ENCODE peak calls at places on chromosome 9, in six cellular contexts. One of them, this sample, is unnamed.

GRCh38 chr9:113882181-113882580 is 6.1 kb downstream of the ZNF618 start:
- DNase-seq in RKO: no peak
- DNase-seq in activated CD8-positive, alpha-beta T cell treated with anti-CD3 and anti-CD28 coated beads, Interleukin-2, amount 10 ng/mL, durations not matched to agents 7 days and 5 days: no peak
- DNase-seq in smooth muscle cell of the brain vasculature: no peak
- DNase-seq in left cardiac atrium: no peak
- DNase-seq in H1: no peak
- DNase-seq in this sample: no peak

GRCh38 chr9:70525553-70525952 is 111.1 kb upstream of the KLF9 start:
- DNase-seq in activated CD8-positive, alpha-beta T cell treated with anti-CD3 and anti-CD28 coated beads, Interleukin-2, amount 10 ng/mL, durations not matched to agents 7 days and 5 days: no peak
- DNase-seq in left cardiac atrium: no peak
- DNase-seq in smooth muscle cell of the brain vasculature: no peak
- DNase-seq in RKO: peak
- DNase-seq in H1: no peak
- DNase-seq in this sample: no peak

GRCh38 chr9:86246752-86247161 is 12.7 kb downstream of the C9orf153 start:
- DNase-seq in RKO: no peak
- DNase-seq in activated CD8-positive, alpha-beta T cell treated with anti-CD3 and anti-CD28 coated beads, Interleukin-2, amount 10 ng/mL, durations not matched to agents 7 days and 5 days: no peak
- DNase-seq in H1: no peak
- DNase-seq in smooth muscle cell of the brain vasculature: peak
- DNase-seq in left cardiac atrium: peak
- DNase-seq in this sample: no peak

GRCh38 chr9:83027153-83027867 is 35.6 kb downstream of the RASEF start:
- DNase-seq in RKO: peak
- DNase-seq in smooth muscle cell of the brain vasculature: no peak
- DNase-seq in activated CD8-positive, alpha-beta T cell treated with anti-CD3 and anti-CD28 coated beads, Interleukin-2, amount 10 ng/mL, durations not matched to agents 7 days and 5 days: no peak
- DNase-seq in H1: no peak
- DNase-seq in left cardiac atrium: no peak
- DNase-seq in this sample: no peak

GRCh38 chr9:6567140-6567591 is 78.4 kb downstream of the GLDC start:
- DNase-seq in left cardiac atrium: peak
- DNase-seq in activated CD8-positive, alpha-beta T cell treated with anti-CD3 and anti-CD28 coated beads, Interleukin-2, amount 10 ng/mL, durations not matched to agents 7 days and 5 days: no peak
- DNase-seq in H1: no peak
- DNase-seq in smooth muscle cell of the brain vasculature: no peak
- DNase-seq in RKO: peak
- DNase-seq in this sample: no peak

GRCh38 chr9:137198051-137198747 is 2.3 kb downstream of the TPRN start:
- DNase-seq in activated CD8-positive, alpha-beta T cell treated with anti-CD3 and anti-CD28 coated beads, Interleukin-2, amount 10 ng/mL, durations not matched to agents 7 days and 5 days: no peak
- DNase-seq in smooth muscle cell of the brain vasculature: no peak
- DNase-seq in left cardiac atrium: no peak
- DNase-seq in RKO: no peak
- DNase-seq in H1: no peak
- DNase-seq in this sample: no peak

GRCh38 chr9:33443504-33444154 is 3.8 kb downstream of the AQP3 start:
- DNase-seq in left cardiac atrium: no peak
- DNase-seq in H1: no peak
- DNase-seq in RKO: no peak
- DNase-seq in smooth muscle cell of the brain vasculature: no peak
- DNase-seq in activated CD8-positive, alpha-beta T cell treated with anti-CD3 and anti-CD28 coated beads, Interleukin-2, amount 10 ng/mL, durations not matched to agents 7 days and 5 days: no peak
- DNase-seq in this sample: no peak

GRCh38 chr9:19161257-19162025 is 34.1 kb upstream of the PLIN2 start:
- DNase-seq in H1: no peak
- DNase-seq in activated CD8-positive, alpha-beta T cell treated with anti-CD3 and anti-CD28 coated beads, Interleukin-2, amount 10 ng/mL, durations not matched to agents 7 days and 5 days: peak
- DNase-seq in smooth muscle cell of the brain vasculature: no peak
- DNase-seq in left cardiac atrium: no peak
- DNase-seq in RKO: peak
- DNase-seq in this sample: peak

GRCh38 chr9:86648828-86649170 is 294.6 kb upstream of the TUT7 start:
- DNase-seq in left cardiac atrium: no peak
- DNase-seq in activated CD8-positive, alpha-beta T cell treated with anti-CD3 and anti-CD28 coated beads, Interleukin-2, amount 10 ng/mL, durations not matched to agents 7 days and 5 days: no peak
- DNase-seq in RKO: no peak
- DNase-seq in H1: no peak
- DNase-seq in smooth muscle cell of the brain vasculature: no peak
- DNase-seq in this sample: no peak

GRCh38 chr9:114037961-114038723 is 40.0 kb downstream of the AMBP start:
- DNase-seq in left cardiac atrium: no peak
- DNase-seq in smooth muscle cell of the brain vasculature: no peak
- DNase-seq in RKO: no peak
- DNase-seq in H1: peak
- DNase-seq in activated CD8-positive, alpha-beta T cell treated with anti-CD3 and anti-CD28 coated beads, Interleukin-2, amount 10 ng/mL, durations not matched to agents 7 days and 5 days: peak
- DNase-seq in this sample: no peak

GRCh38 chr9:137390553-137391410 is 32.2 kb downstream of the EXD3 start:
- DNase-seq in H1: no peak
- DNase-seq in RKO: no peak
- DNase-seq in smooth muscle cell of the brain vasculature: no peak
- DNase-seq in left cardiac atrium: no peak
- DNase-seq in activated CD8-positive, alpha-beta T cell treated with anti-CD3 and anti-CD28 coated beads, Interleukin-2, amount 10 ng/mL, durations not matched to agents 7 days and 5 days: no peak
- DNase-seq in this sample: peak

GRCh38 chr9:14080940-14081621 is 232.9 kb downstream of the NFIB start:
- DNase-seq in activated CD8-positive, alpha-beta T cell treated with anti-CD3 and anti-CD28 coated beads, Interleukin-2, amount 10 ng/mL, durations not matched to agents 7 days and 5 days: no peak
- DNase-seq in smooth muscle cell of the brain vasculature: no peak
- DNase-seq in H1: no peak
- DNase-seq in left cardiac atrium: no peak
- DNase-seq in RKO: no peak
- DNase-seq in this sample: no peak

GRCh38 chr9:3906437-3907213 is 380.8 kb upstream of the RFX3 start:
- DNase-seq in smooth muscle cell of the brain vasculature: peak
- DNase-seq in left cardiac atrium: peak
- DNase-seq in RKO: peak
- DNase-seq in H1: no peak
- DNase-seq in activated CD8-positive, alpha-beta T cell treated with anti-CD3 and anti-CD28 coated beads, Interleukin-2, amount 10 ng/mL, durations not matched to agents 7 days and 5 days: no peak
- DNase-seq in this sample: no peak

GRCh38 chr9:136700309-136700708 is 12.1 kb upstream of the DIPK1B start:
- DNase-seq in RKO: peak
- DNase-seq in left cardiac atrium: no peak
- DNase-seq in H1: no peak
- DNase-seq in activated CD8-positive, alpha-beta T cell treated with anti-CD3 and anti-CD28 coated beads, Interleukin-2, amount 10 ng/mL, durations not matched to agents 7 days and 5 days: no peak
- DNase-seq in smooth muscle cell of the brain vasculature: no peak
- DNase-seq in this sample: no peak

GRCh38 chr9:4389755-4390154 is 89.9 kb upstream of the GLIS3 start:
- DNase-seq in smooth muscle cell of the brain vasculature: no peak
- DNase-seq in RKO: no peak
- DNase-seq in H1: no peak
- DNase-seq in activated CD8-positive, alpha-beta T cell treated with anti-CD3 and anti-CD28 coated beads, Interleukin-2, amount 10 ng/mL, durations not matched to agents 7 days and 5 days: no peak
- DNase-seq in left cardiac atrium: no peak
- DNase-seq in this sample: no peak

GRCh38 chr9:86034863-86035734 is 64.3 kb downstream of the GOLM1 start:
- DNase-seq in activated CD8-positive, alpha-beta T cell treated with anti-CD3 and anti-CD28 coated beads, Interleukin-2, amount 10 ng/mL, durations not matched to agents 7 days and 5 days: no peak
- DNase-seq in smooth muscle cell of the brain vasculature: peak
- DNase-seq in left cardiac atrium: no peak
- DNase-seq in H1: peak
- DNase-seq in RKO: peak
- DNase-seq in this sample: no peak

GRCh38 chr9:4126184-4126865 is 173.5 kb downstream of the GLIS3 start:
- DNase-seq in activated CD8-positive, alpha-beta T cell treated with anti-CD3 and anti-CD28 coated beads, Interleukin-2, amount 10 ng/mL, durations not matched to agents 7 days and 5 days: no peak
- DNase-seq in left cardiac atrium: no peak
- DNase-seq in H1: no peak
- DNase-seq in RKO: peak
- DNase-seq in smooth muscle cell of the brain vasculature: no peak
- DNase-seq in this sample: no peak

GRCh38 chr9:138100711-138101349 is 223.2 kb downstream of the CACNA1B start:
- DNase-seq in H1: peak
- DNase-seq in RKO: no peak
- DNase-seq in left cardiac atrium: no peak
- DNase-seq in activated CD8-positive, alpha-beta T cell treated with anti-CD3 and anti-CD28 coated beads, Interleukin-2, amount 10 ng/mL, durations not matched to agents 7 days and 5 days: no peak
- DNase-seq in smooth muscle cell of the brain vasculature: no peak
- DNase-seq in this sample: no peak

GRCh38 chr9:128575469-128575868 is 23.1 kb downstream of the SPTAN1 start:
- DNase-seq in activated CD8-positive, alpha-beta T cell treated with anti-CD3 and anti-CD28 coated beads, Interleukin-2, amount 10 ng/mL, durations not matched to agents 7 days and 5 days: no peak
- DNase-seq in RKO: no peak
- DNase-seq in smooth muscle cell of the brain vasculature: no peak
- DNase-seq in H1: no peak
- DNase-seq in left cardiac atrium: peak
- DNase-seq in this sample: no peak

GRCh38 chr9:115939065-115939765 is 214.4 kb upstream of the PAPPA start:
- DNase-seq in RKO: no peak
- DNase-seq in smooth muscle cell of the brain vasculature: no peak
- DNase-seq in H1: no peak
- DNase-seq in activated CD8-positive, alpha-beta T cell treated with anti-CD3 and anti-CD28 coated beads, Interleukin-2, amount 10 ng/mL, durations not matched to agents 7 days and 5 days: no peak
- DNase-seq in left cardiac atrium: no peak
- DNase-seq in this sample: no peak

GRCh38 chr9:108270041-108270440 is 585.7 kb downstream of the ACTL7B start:
- DNase-seq in H1: no peak
- DNase-seq in left cardiac atrium: no peak
- DNase-seq in RKO: no peak
- DNase-seq in smooth muscle cell of the brain vasculature: no peak
- DNase-seq in activated CD8-positive, alpha-beta T cell treated with anti-CD3 and anti-CD28 coated beads, Interleukin-2, amount 10 ng/mL, durations not matched to agents 7 days and 5 days: no peak
- DNase-seq in this sample: no peak

GRCh38 chr9:37953775-37954437 is 50.0 kb upstream of the SLC25A51 start:
- DNase-seq in RKO: peak
- DNase-seq in left cardiac atrium: peak
- DNase-seq in H1: no peak
- DNase-seq in activated CD8-positive, alpha-beta T cell treated with anti-CD3 and anti-CD28 coated beads, Interleukin-2, amount 10 ng/mL, durations not matched to agents 7 days and 5 days: no peak
- DNase-seq in smooth muscle cell of the brain vasculature: peak
- DNase-seq in this sample: no peak

GRCh38 chr9:123528521-123528920 is 172.5 kb downstream of the CRB2 start:
- DNase-seq in H1: no peak
- DNase-seq in RKO: no peak
- DNase-seq in activated CD8-positive, alpha-beta T cell treated with anti-CD3 and anti-CD28 coated beads, Interleukin-2, amount 10 ng/mL, durations not matched to agents 7 days and 5 days: no peak
- DNase-seq in left cardiac atrium: no peak
- DNase-seq in smooth muscle cell of the brain vasculature: no peak
- DNase-seq in this sample: no peak

GRCh38 chr9:68877219-68877618 is 136.7 kb downstream of the PRKACG start:
- DNase-seq in activated CD8-positive, alpha-beta T cell treated with anti-CD3 and anti-CD28 coated beads, Interleukin-2, amount 10 ng/mL, durations not matched to agents 7 days and 5 days: no peak
- DNase-seq in RKO: no peak
- DNase-seq in H1: no peak
- DNase-seq in smooth muscle cell of the brain vasculature: no peak
- DNase-seq in left cardiac atrium: no peak
- DNase-seq in this sample: no peak

GRCh38 chr9:81549500-81550206 is 139.7 kb downstream of the TLE1 start:
- DNase-seq in H1: no peak
- DNase-seq in RKO: no peak
- DNase-seq in left cardiac atrium: no peak
- DNase-seq in activated CD8-positive, alpha-beta T cell treated with anti-CD3 and anti-CD28 coated beads, Interleukin-2, amount 10 ng/mL, durations not matched to agents 7 days and 5 days: no peak
- DNase-seq in smooth muscle cell of the brain vasculature: no peak
- DNase-seq in this sample: no peak

GRCh38 chr9:106717686-106718085 is 145.3 kb upstream of the ZNF462 start:
- DNase-seq in activated CD8-positive, alpha-beta T cell treated with anti-CD3 and anti-CD28 coated beads, Interleukin-2, amount 10 ng/mL, durations not matched to agents 7 days and 5 days: no peak
- DNase-seq in RKO: peak
- DNase-seq in left cardiac atrium: no peak
- DNase-seq in H1: no peak
- DNase-seq in smooth muscle cell of the brain vasculature: no peak
- DNase-seq in this sample: no peak

GRCh38 chr9:98865284-98865683 is 57.8 kb downstream of the GALNT12 start:
- DNase-seq in RKO: no peak
- DNase-seq in activated CD8-positive, alpha-beta T cell treated with anti-CD3 and anti-CD28 coated beads, Interleukin-2, amount 10 ng/mL, durations not matched to agents 7 days and 5 days: no peak
- DNase-seq in left cardiac atrium: no peak
- DNase-seq in smooth muscle cell of the brain vasculature: no peak
- DNase-seq in H1: no peak
- DNase-seq in this sample: no peak

This sample was measured in natural killer cell.